ENCODE peak calls at places on chromosomes 5 and 9, in six cellular contexts. One of them, this sample, is unnamed.

GRCh38 chr9:89493671-89494070 is 4.2 kb downstream of the SEMA4D start:
- DNase-seq in cardiac muscle cell: no peak
- DNase-seq in GM12878: no peak
- DNase-seq in colonic mucosa: no peak
- DNase-seq in kidney: no peak
- DNase-seq in heart left ventricle: no peak
- DNase-seq in this sample: no peak

GRCh38 chr9:137278061-137278912 is 761 bp downstream of the TOR4A start:
- DNase-seq in cardiac muscle cell: no peak
- DNase-seq in GM12878: no peak
- DNase-seq in colonic mucosa: peak; percentile 48
- DNase-seq in kidney: peak; percentile 88
- DNase-seq in heart left ventricle: peak; percentile 53
- DNase-seq in this sample: no peak

GRCh38 chr5:179819296-179820126 is 1.2 kb upstream of the SQSTM1 start:
- DNase-seq in cardiac muscle cell: peak; percentile 44
- DNase-seq in GM12878: no peak
- DNase-seq in colonic mucosa: peak; percentile 67
- DNase-seq in kidney: peak; percentile 94
- DNase-seq in heart left ventricle: peak; percentile 78
- DNase-seq in this sample: no peak

GRCh38 chr5:87020099-87020934 is 247.4 kb upstream of the RASA1 start:
- DNase-seq in cardiac muscle cell: peak; percentile 41
- DNase-seq in GM12878: peak; percentile 47
- DNase-seq in colonic mucosa: peak; percentile 37
- DNase-seq in kidney: peak; percentile 59
- DNase-seq in heart left ventricle: peak; percentile 34
- DNase-seq in this sample: no peak

GRCh38 chr5:5887818-5888217 is 465.3 kb downstream of the ICE1 start:
- DNase-seq in cardiac muscle cell: no peak
- DNase-seq in GM12878: no peak
- DNase-seq in colonic mucosa: no peak
- DNase-seq in kidney: no peak
- DNase-seq in heart left ventricle: no peak
- DNase-seq in this sample: no peak

GRCh38 chr5:154653764-154654483 is 101.3 kb upstream of the LARP1 start:
- DNase-seq in cardiac muscle cell: no peak
- DNase-seq in GM12878: no peak
- DNase-seq in colonic mucosa: no peak
- DNase-seq in kidney: no peak
- DNase-seq in heart left ventricle: no peak
- DNase-seq in this sample: no peak

GRCh38 chr5:38994329-38994927 is 79.8 kb downstream of the RICTOR start:
- DNase-seq in cardiac muscle cell: peak; percentile 67
- DNase-seq in GM12878: no peak
- DNase-seq in colonic mucosa: peak; percentile 26
- DNase-seq in kidney: no peak
- DNase-seq in heart left ventricle: peak; percentile 36
- DNase-seq in this sample: no peak

GRCh38 chr5:18882162-18882561 is 1105.8 kb downstream of the CDH18 start:
- DNase-seq in cardiac muscle cell: no peak
- DNase-seq in GM12878: no peak
- DNase-seq in colonic mucosa: no peak
- DNase-seq in kidney: no peak
- DNase-seq in heart left ventricle: no peak
- DNase-seq in this sample: no peak

GRCh38 chr5:131265318-131265803 is 1.5 kb downstream of the CDC42SE2 start:
- DNase-seq in cardiac muscle cell: no peak
- DNase-seq in GM12878: no peak
- DNase-seq in colonic mucosa: no peak
- DNase-seq in kidney: no peak
- DNase-seq in heart left ventricle: no peak
- DNase-seq in this sample: no peak

GRCh38 chr5:17402291-17403121 is 95.5 kb upstream of the TAF11L2 start:
- DNase-seq in cardiac muscle cell: no peak
- DNase-seq in GM12878: no peak
- DNase-seq in colonic mucosa: no peak
- DNase-seq in kidney: no peak
- DNase-seq in heart left ventricle: no peak
- DNase-seq in this sample: no peak

GRCh38 chr5:120396186-120396585 is 67.9 kb upstream of the PRR16 start:
- DNase-seq in cardiac muscle cell: no peak
- DNase-seq in GM12878: no peak
- DNase-seq in colonic mucosa: no peak
- DNase-seq in kidney: no peak
- DNase-seq in heart left ventricle: no peak
- DNase-seq in this sample: no peak

GRCh38 chr5:126460977-126461376 is 37.8 kb downstream of the GRAMD2B start:
- DNase-seq in cardiac muscle cell: no peak
- DNase-seq in GM12878: no peak
- DNase-seq in colonic mucosa: no peak
- DNase-seq in kidney: no peak
- DNase-seq in heart left ventricle: no peak
- DNase-seq in this sample: no peak

GRCh38 chr5:177300236-177300880 is 3.2 kb downstream of the RAB24 start:
- DNase-seq in cardiac muscle cell: peak; percentile 47
- DNase-seq in GM12878: peak; percentile 77
- DNase-seq in colonic mucosa: peak; percentile 71
- DNase-seq in kidney: no peak
- DNase-seq in heart left ventricle: peak; percentile 78
- DNase-seq in this sample: peak; percentile 44

GRCh38 chr5:59543826-59544442 is 349.6 kb downstream of the PDE4D start:
- DNase-seq in cardiac muscle cell: no peak
- DNase-seq in GM12878: no peak
- DNase-seq in colonic mucosa: no peak
- DNase-seq in kidney: no peak
- DNase-seq in heart left ventricle: no peak
- DNase-seq in this sample: no peak

GRCh38 chr5:26889810-26890209 is 148.6 kb downstream of the CDH9 start:
- DNase-seq in cardiac muscle cell: no peak
- DNase-seq in GM12878: no peak
- DNase-seq in colonic mucosa: no peak
- DNase-seq in kidney: no peak
- DNase-seq in heart left ventricle: no peak
- DNase-seq in this sample: no peak

GRCh38 chr9:137294684-137295312 is 7.3 kb downstream of the NRARP start:
- DNase-seq in cardiac muscle cell: no peak
- DNase-seq in GM12878: no peak
- DNase-seq in colonic mucosa: peak; percentile 28
- DNase-seq in kidney: peak; percentile 76
- DNase-seq in heart left ventricle: peak; percentile 34
- DNase-seq in this sample: no peak

GRCh38 chr5:87002485-87002884 is 265.2 kb upstream of the RASA1 start:
- DNase-seq in cardiac muscle cell: no peak
- DNase-seq in GM12878: no peak
- DNase-seq in colonic mucosa: no peak
- DNase-seq in kidney: no peak
- DNase-seq in heart left ventricle: no peak
- DNase-seq in this sample: no peak

GRCh38 chr5:35963381-35963843 is 25.0 kb upstream of the CAPSL start:
- DNase-seq in cardiac muscle cell: no peak
- DNase-seq in GM12878: no peak
- DNase-seq in colonic mucosa: peak; percentile 21
- DNase-seq in kidney: no peak
- DNase-seq in heart left ventricle: no peak
- DNase-seq in this sample: no peak

GRCh38 chr9:127983847-127984289 is 3.1 kb upstream of the EEIG1 start:
- DNase-seq in cardiac muscle cell: no peak
- DNase-seq in GM12878: peak; percentile 76
- DNase-seq in colonic mucosa: no peak
- DNase-seq in kidney: no peak
- DNase-seq in heart left ventricle: no peak
- DNase-seq in this sample: no peak

GRCh38 chr5:137668574-137669093 is 67.3 kb downstream of the KLHL3 start:
- DNase-seq in cardiac muscle cell: no peak
- DNase-seq in GM12878: no peak
- DNase-seq in colonic mucosa: no peak
- DNase-seq in kidney: no peak
- DNase-seq in heart left ventricle: no peak
- DNase-seq in this sample: no peak

GRCh38 chr5:114789773-114790402 is 379.8 kb downstream of the TRIM36 start:
- DNase-seq in cardiac muscle cell: peak; percentile 62
- DNase-seq in GM12878: no peak
- DNase-seq in colonic mucosa: no peak
- DNase-seq in kidney: no peak
- DNase-seq in heart left ventricle: no peak
- DNase-seq in this sample: no peak

GRCh38 chr5:92662741-92663140 is 918.3 kb downstream of the NR2F1-AS1 start:
- DNase-seq in cardiac muscle cell: no peak
- DNase-seq in GM12878: no peak
- DNase-seq in colonic mucosa: no peak
- DNase-seq in kidney: no peak
- DNase-seq in heart left ventricle: no peak
- DNase-seq in this sample: peak; percentile 52

GRCh38 chr5:107673106-107673367 is 2.3 kb upstream of the EFNA5 start:
- DNase-seq in cardiac muscle cell: no peak
- DNase-seq in GM12878: no peak
- DNase-seq in colonic mucosa: no peak
- DNase-seq in kidney: no peak
- DNase-seq in heart left ventricle: no peak
- DNase-seq in this sample: no peak

GRCh38 chr5:136615251-136615650 is 249.9 kb upstream of the TRPC7 start:
- DNase-seq in cardiac muscle cell: no peak
- DNase-seq in GM12878: no peak
- DNase-seq in colonic mucosa: no peak
- DNase-seq in kidney: no peak
- DNase-seq in heart left ventricle: no peak
- DNase-seq in this sample: no peak

GRCh38 chr5:44952376-44952775 is 143.6 kb downstream of the MRPS30 start:
- DNase-seq in cardiac muscle cell: peak; percentile 49
- DNase-seq in GM12878: peak; percentile 5
- DNase-seq in colonic mucosa: no peak
- DNase-seq in kidney: no peak
- DNase-seq in heart left ventricle: no peak
- DNase-seq in this sample: peak; percentile 19

GRCh38 chr5:123116063-123116462 is 27.0 kb downstream of the PRDM6 start:
- DNase-seq in cardiac muscle cell: no peak
- DNase-seq in GM12878: no peak
- DNase-seq in colonic mucosa: no peak
- DNase-seq in kidney: no peak
- DNase-seq in heart left ventricle: no peak
- DNase-seq in this sample: peak; percentile 39

GRCh38 chr9:90726215-90726614 is 75.4 kb upstream of the SYK start:
- DNase-seq in cardiac muscle cell: peak; percentile 15
- DNase-seq in GM12878: no peak
- DNase-seq in colonic mucosa: no peak
- DNase-seq in kidney: no peak
- DNase-seq in heart left ventricle: no peak
- DNase-seq in this sample: no peak
- TF ChIP-seq CTCF in cardiac muscle cell: no peak
- TF ChIP-seq CTCF in GM12878: peak; percentile 20
- TF ChIP-seq CTCF in colonic mucosa: no peak
- TF ChIP-seq CTCF in kidney: no peak
- TF ChIP-seq CTCF in heart left ventricle: no peak
- TF ChIP-seq CTCF in this sample: no peak

DNA sequence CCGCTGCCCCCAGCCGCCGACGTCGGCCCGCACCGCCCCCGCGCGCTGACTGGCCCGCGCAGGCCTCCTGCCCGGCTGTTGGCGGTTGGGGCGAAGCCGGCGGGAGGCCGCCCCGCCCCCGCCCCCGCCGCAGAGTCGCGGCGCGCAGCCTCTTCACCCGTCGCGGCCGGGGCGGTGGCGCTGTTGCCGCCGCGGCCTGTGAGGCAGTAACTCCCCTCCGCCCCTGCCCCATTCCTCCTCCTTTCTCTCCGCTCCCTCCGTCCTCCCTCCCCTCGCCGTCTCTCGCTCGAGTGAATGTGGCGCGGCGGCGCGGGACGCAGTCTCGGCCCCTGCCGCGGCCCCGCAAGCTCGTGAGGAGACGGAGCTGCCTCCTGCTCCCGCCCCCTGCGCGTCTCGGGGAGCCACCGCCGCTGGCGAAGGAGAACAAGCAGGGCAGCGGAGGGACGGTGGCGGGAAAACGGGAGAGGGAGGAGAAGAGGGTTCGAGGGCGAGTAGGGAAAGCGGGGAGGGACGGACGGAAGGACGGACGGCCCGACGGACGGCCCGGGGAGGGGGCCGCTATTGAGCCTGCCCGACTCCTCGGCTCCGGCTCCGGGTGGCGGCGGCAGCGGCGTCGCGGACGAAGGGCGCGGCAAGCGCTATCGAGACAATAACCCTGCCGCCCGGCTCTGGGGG is 637 bp upstream of the ERBIN start:
- DNase-seq in cardiac muscle cell: peak; percentile 96
- DNase-seq in GM12878: no peak
- DNase-seq in colonic mucosa: peak; percentile 78
- DNase-seq in kidney: no peak
- DNase-seq in heart left ventricle: peak; percentile 87
- DNase-seq in this sample: peak; percentile 26
- TF ChIP-seq CTCF in cardiac muscle cell: peak; percentile 33
- TF ChIP-seq CTCF in GM12878: peak; percentile 32
- TF ChIP-seq CTCF in colonic mucosa: no peak
- TF ChIP-seq CTCF in kidney: peak; percentile 21
- TF ChIP-seq CTCF in heart left ventricle: peak; percentile 24
- TF ChIP-seq CTCF in this sample: peak; percentile 13

GRCh38 chr5:64971538-64971937 is 202.8 kb downstream of the CWC27 start:
- DNase-seq in cardiac muscle cell: no peak
- DNase-seq in GM12878: no peak
- DNase-seq in colonic mucosa: no peak
- DNase-seq in kidney: no peak
- DNase-seq in heart left ventricle: no peak
- DNase-seq in this sample: no peak
- TF ChIP-seq CTCF in cardiac muscle cell: peak; percentile 16
- TF ChIP-seq CTCF in GM12878: peak; percentile 27
- TF ChIP-seq CTCF in colonic mucosa: no peak
- TF ChIP-seq CTCF in kidney: no peak
- TF ChIP-seq CTCF in heart left ventricle: peak; percentile 31
- TF ChIP-seq CTCF in this sample: no peak

GRCh38 chr9:73162987-73163763 is 11.5 kb downstream of the ANXA1 start:
- DNase-seq in cardiac muscle cell: no peak
- DNase-seq in GM12878: no peak
- DNase-seq in colonic mucosa: no peak
- DNase-seq in kidney: no peak
- DNase-seq in heart left ventricle: no peak
- DNase-seq in this sample: no peak
- TF ChIP-seq CTCF in cardiac muscle cell: no peak
- TF ChIP-seq CTCF in GM12878: no peak
- TF ChIP-seq CTCF in colonic mucosa: no peak
- TF ChIP-seq CTCF in kidney: no peak
- TF ChIP-seq CTCF in heart left ventricle: no peak
- TF ChIP-seq CTCF in this sample: no peak

DNA sequence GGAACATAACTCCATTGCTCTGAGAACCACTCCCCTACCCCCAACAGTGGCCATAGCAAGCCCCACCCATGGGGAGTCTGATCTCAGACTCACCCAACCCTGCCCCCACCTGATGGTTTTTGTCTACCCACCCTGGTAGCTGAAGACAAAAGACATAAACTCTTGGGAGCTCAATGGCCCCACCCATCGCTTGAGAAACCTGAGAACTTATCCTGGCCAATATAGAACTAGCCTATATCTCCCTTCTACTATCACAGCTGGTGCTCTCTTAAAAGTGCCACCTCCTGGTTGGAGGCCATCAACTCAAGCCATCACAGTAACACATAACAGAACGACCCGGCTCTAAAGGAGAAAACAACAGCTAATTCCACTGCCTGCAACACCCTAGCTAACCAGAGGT is 47.9 kb upstream of the SNAPC3 start:
- DNase-seq in cardiac muscle cell: no peak
- DNase-seq in GM12878: no peak
- DNase-seq in colonic mucosa: no peak
- DNase-seq in kidney: no peak
- DNase-seq in heart left ventricle: no peak
- DNase-seq in this sample: no peak
- TF ChIP-seq CTCF in cardiac muscle cell: no peak
- TF ChIP-seq CTCF in GM12878: no peak
- TF ChIP-seq CTCF in colonic mucosa: no peak
- TF ChIP-seq CTCF in kidney: no peak
- TF ChIP-seq CTCF in heart left ventricle: no peak
- TF ChIP-seq CTCF in this sample: no peak

This sample was measured in HFF-Myc.